ENCODE peak calls at places on chromosomes 2 and 18, in nine cellular contexts. H is HCT116, Z is A549, W is right lobe of liver, K is prostate gland, E is IMR-90, U is testis, R is transverse colon, Q is stomach. J is an unnamed sample.

GRCh38 chr18:8661754-8662573 is 43.4 kb upstream of the MTCL1 start:
- DNase-seq in H (no peak), Z (no peak), W (no peak), K (no peak), E (peak; percentile 28), U (no peak), R (peak; percentile 31), Q (peak; percentile 37), J (no peak)

GRCh38 chr18:40473221-40473620 is 1481.8 kb upstream of the PIK3C3 start:
- DNase-seq in H (no peak), Z (no peak), W (no peak), K (no peak), E (no peak), U (no peak), R (no peak), Q (no peak), J (no peak)

GRCh38 chr18:47953471-47953931 is 23.0 kb upstream of the SMAD2 start:
- DNase-seq in H (no peak), Z (no peak), W (no peak), K (peak; percentile 13), E (no peak), U (peak; percentile 22), R (peak; percentile 17), Q (no peak), J (peak; percentile 54)

GRCh38 chr2:176769021-176769420 is 443.6 kb upstream of the HNRNPA3 start:
- DNase-seq in H (no peak), Z (no peak), W (no peak), K (no peak), E (no peak), U (no peak), R (no peak), Q (no peak), J (no peak)

GRCh38 chr2:111634050-111634784 is 249.8 kb downstream of the ANAPC1 start:
- DNase-seq in H (no peak), Z (no peak), W (no peak), K (no peak), E (peak; percentile 59), U (no peak), R (no peak), Q (no peak), J (no peak)

GRCh38 chr2:197108758-197109157 is 182.3 kb upstream of the PGAP1 start:
- DNase-seq in H (no peak), Z (no peak), W (peak; percentile 90), K (peak; percentile 7), E (peak; percentile 91), U (peak; percentile 58), R (peak; percentile 27), Q (peak; percentile 29), J (peak; percentile 86)

GRCh38 chr2:173432049-173432754 is 77.5 kb downstream of the CDCA7 start:
- DNase-seq in H (no peak), Z (no peak), W (no peak), K (no peak), E (peak; percentile 71), U (no peak), R (no peak), Q (no peak), J (no peak)

GRCh38 chr18:68406761-68407160 is 308.1 kb downstream of the TMX3 start:
- DNase-seq in H (no peak), Z (no peak), W (no peak), K (no peak), E (no peak), U (no peak), R (no peak), Q (no peak), J (no peak)

GRCh38 chr2:240599141-240599583 is 12.6 kb downstream of the CAPN10 start:
- DNase-seq in H (no peak), Z (no peak), W (peak; percentile 40), K (no peak), E (no peak), U (no peak), R (no peak), Q (no peak), J (no peak)

GRCh38 chr2:162029287-162029901 is 44.6 kb downstream of the DPP4 start:
- DNase-seq in H (peak; percentile 35), Z (peak; percentile 13), W (peak; percentile 70), K (no peak), E (peak; percentile 37), U (no peak), R (no peak), Q (peak; percentile 27), J (peak; percentile 68)

GRCh38 chr2:221850076-221850475 is 278.0 kb upstream of the EPHA4 start:
- DNase-seq in H (no peak), Z (no peak), W (no peak), K (no peak), E (no peak), U (no peak), R (no peak), Q (no peak), J (no peak)

GRCh38 chr2:59282374-59283057 is 1041.4 kb upstream of the FANCL start:
- DNase-seq in H (no peak), Z (no peak), W (no peak), K (no peak), E (no peak), U (no peak), R (no peak), Q (no peak), J (no peak)

GRCh38 chr2:237790353-237790752 is 8.2 kb upstream of the RBM44 start:
- DNase-seq in H (no peak), Z (no peak), W (no peak), K (no peak), E (peak; percentile 74), U (no peak), R (no peak), Q (no peak), J (no peak)

GRCh38 chr2:42359894-42360483 is 1.0 kb downstream of the COX7A2L start:
- DNase-seq in H (no peak), Z (no peak), W (no peak), K (no peak), E (peak; percentile 58), U (no peak), R (no peak), Q (no peak), J (no peak)

GRCh38 chr2:112646791-112647720 is 1.3 kb downstream of the SLC20A1 start:
- DNase-seq in H (no peak), Z (no peak), W (no peak), K (no peak), E (no peak), U (no peak), R (no peak), Q (no peak), J (no peak)

DNA sequence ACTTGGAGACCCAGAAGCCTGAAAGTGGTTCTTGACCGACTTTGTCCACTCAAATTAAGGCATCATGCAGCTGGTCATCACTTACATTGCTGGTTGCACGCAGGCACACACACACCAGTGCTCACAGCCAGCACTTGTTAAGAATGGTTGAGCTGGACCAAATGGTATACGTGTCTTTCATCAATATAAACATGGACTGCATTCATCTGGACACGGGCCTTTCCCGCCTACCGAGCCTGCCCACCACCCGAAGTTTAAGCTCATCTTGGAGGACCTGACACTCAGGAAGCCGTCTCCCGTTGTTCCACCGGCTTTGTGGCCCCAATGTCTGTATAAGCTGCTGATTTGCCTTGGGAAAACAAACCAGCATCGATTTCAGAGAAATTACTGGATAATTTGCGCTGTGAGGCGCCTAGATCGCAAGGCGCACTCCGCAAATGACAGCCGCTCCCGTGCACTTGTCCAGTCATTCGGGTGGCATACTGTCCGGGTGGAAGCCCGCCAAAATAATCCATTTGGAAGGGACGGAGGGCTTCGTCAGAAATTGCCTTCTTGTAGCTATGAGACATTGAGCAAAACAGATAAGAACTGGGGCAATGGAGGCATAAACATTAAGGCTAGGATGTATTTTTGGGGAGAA is 40.1 kb upstream of the AKAIN1 start:
- DNase-seq in H (no peak), Z (no peak), W (no peak), K (no peak), E (peak; percentile 34), U (no peak), R (no peak), Q (no peak), J (no peak)
- H3K27ac ChIP-seq in H (no peak overlapping the region), Z (peak overlapping the region; percentile 92), W (peak overlapping the region; percentile 94), K (peak overlapping the region; percentile 98), E (peak overlapping the region; percentile 92), U (peak overlapping the region; percentile 99), R (peak overlapping the region; percentile 98), Q (peak overlapping the region; percentile 97), J (peak overlapping the region; percentile 99)

DNA sequence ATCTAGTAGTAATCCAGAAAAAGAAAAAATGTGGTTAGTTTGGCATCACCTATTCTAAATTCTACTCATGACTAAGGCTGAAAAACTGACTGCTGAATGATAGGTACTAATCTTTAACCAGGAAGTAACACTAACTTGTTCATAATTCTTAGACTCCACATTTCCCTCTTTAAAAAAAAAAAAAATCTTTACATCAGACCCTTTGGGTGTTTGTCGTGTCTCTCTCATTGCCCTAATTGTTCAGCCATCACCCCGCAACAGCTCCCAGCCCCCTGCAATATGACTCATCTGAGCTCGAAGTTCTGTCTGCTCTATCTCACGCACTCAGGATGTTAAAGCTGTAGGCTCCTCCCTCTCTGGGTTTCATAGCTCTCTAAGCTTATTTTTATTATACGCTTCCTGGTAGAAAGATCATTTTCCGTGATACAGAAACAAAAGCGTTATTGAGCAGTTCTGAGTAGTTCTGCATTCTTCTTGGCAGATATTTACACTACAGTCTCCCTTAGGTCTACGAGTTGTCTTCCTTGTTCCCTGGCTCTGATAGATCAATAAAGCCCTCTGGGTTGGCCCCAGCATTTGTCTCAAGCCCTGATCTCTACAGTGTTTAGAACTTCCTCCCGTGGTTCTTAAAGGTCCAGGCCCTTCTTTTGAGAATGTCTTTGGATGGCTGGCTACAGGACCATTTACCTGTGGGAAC is 95.6 kb downstream of the TNFRSF11A start:
- DNase-seq in H (no peak), Z (peak; percentile 69), W (no peak), K (peak; percentile 41), E (peak; percentile 65), U (no peak), R (peak; percentile 62), Q (peak; percentile 36), J (peak; percentile 27)
- H3K4me3 ChIP-seq in H (no peak overlapping the region), Z (no peak overlapping the region), W (no peak overlapping the region), K (peak overlapping the region; percentile 15), E (no peak overlapping the region), U (no peak overlapping the region), R (peak overlapping the region; percentile 7), Q (no peak overlapping the region), J (no peak overlapping the region)

GRCh38 chr2:99140056-99140859 is 1.2 kb upstream of the C2orf15 start:
- DNase-seq in H (no peak), Z (no peak), W (no peak), K (no peak), E (peak; percentile 3), U (no peak), R (no peak), Q (no peak), J (no peak)

GRCh38 chr2:99141110-99142108 is at the start of gene C2orf15:
- DNase-seq in H (peak; percentile 87), Z (peak; percentile 44), W (peak; percentile 98), K (peak; percentile 96), E (peak; percentile 74), U (peak; percentile 96), R (peak; percentile 98), Q (peak; percentile 97), J (peak; percentile 93)

GRCh38 chr2:99139003-99139402 is 2.5 kb upstream of the C2orf15 start:
- DNase-seq in H (no peak), Z (no peak), W (no peak), K (no peak), E (no peak), U (no peak), R (no peak), Q (no peak), J (no peak)

GRCh38 chr2:99140860-99141109 is 722 bp upstream of the C2orf15 start:
- DNase-seq in H (peak; percentile 8), Z (no peak), W (no peak), K (no peak), E (no peak), U (no peak), R (no peak), Q (no peak), J (no peak)
- TF ChIP-seq POLR2A in H (no peak), Z (peak; percentile 62), W (peak; percentile 96), K (no peak), E (no peak), U (no peak), R (no peak), Q (peak; percentile 68), J (peak; percentile 18)

GRCh38 chr18:10122116-10122515 is 208.3 kb downstream of the VAPA start:
- DNase-seq in H (no peak), Z (no peak), W (no peak), K (no peak), E (peak; percentile 86), U (no peak), R (no peak), Q (no peak), J (no peak)
- H3K27ac ChIP-seq in H (no peak overlapping the region), Z (no peak overlapping the region), W (no peak overlapping the region), K (peak overlapping the region; percentile 33), E (peak overlapping the region; percentile 76), U (no peak overlapping the region), R (no peak overlapping the region), Q (no peak overlapping the region), J (peak overlapping the region; percentile 32)